ENCODE peak calls at places on chromosomes 7 and 10, in five cellular contexts. C is left ventricle myocardium superior, Y is AG10803, D is colonic mucosa, O is hepatic stellate cell. V is an unnamed sample.

GRCh38 chr7:125059861-125060456 is 130.3 kb upstream of the POT1 start:
- DNase-seq in C (no peak), Y (peak), D (no peak), O (no peak), V (no peak)

GRCh38 chr7:153588596-153588995 is 463.6 kb upstream of the DPP6 start:
- DNase-seq in C (no peak), Y (no peak), D (no peak), O (no peak), V (no peak)

GRCh38 chr7:92932450-92932849 is 96.1 kb upstream of the CDK6 start:
- DNase-seq in C (no peak), Y (no peak), D (no peak), O (no peak), V (no peak)

GRCh38 chr10:27838291-27838690 is 92.7 kb upstream of the MKX start:
- DNase-seq in C (no peak), Y (peak), D (no peak), O (no peak), V (no peak)

GRCh38 chr10:34655286-34656170 is 159.6 kb downstream of the PARD3 start:
- DNase-seq in C (no peak), Y (peak), D (peak), O (peak), V (peak)

GRCh38 chr7:28442540-28443420 is 30.5 kb downstream of the CREB5 start:
- DNase-seq in C (no peak), Y (no peak), D (no peak), O (no peak), V (no peak)

GRCh38 chr10:125768217-125768616 is 7.4 kb downstream of the MMP21 start:
- DNase-seq in C (no peak), Y (peak), D (no peak), O (peak), V (peak)

GRCh38 chr7:69295971-69296370 is 302.3 kb upstream of the AUTS2 start:
- DNase-seq in C (no peak), Y (no peak), D (no peak), O (no peak), V (no peak)

GRCh38 chr7:48154792-48155413 is 16.4 kb upstream of the ABCA13 start:
- DNase-seq in C (no peak), Y (peak), D (peak), O (peak), V (peak)

GRCh38 chr10:30238836-30239235 is 110.2 kb downstream of the MTPAP start:
- DNase-seq in C (no peak), Y (no peak), D (no peak), O (no peak), V (no peak)

GRCh38 chr7:123717689-123718088 is 31.1 kb downstream of the WASL start:
- DNase-seq in C (no peak), Y (no peak), D (no peak), O (no peak), V (no peak)

GRCh38 chr10:3648179-3648975 is 136.6 kb downstream of the KLF6 start:
- DNase-seq in C (no peak), Y (no peak), D (no peak), O (no peak), V (no peak)

GRCh38 chr10:70053212-70053895 is 708 bp downstream of the MACROH2A2 start:
- DNase-seq in C (peak), Y (peak), D (peak), O (peak), V (peak)

GRCh38 chr10:12050528-12050927 is 7.9 kb upstream of the UPF2 start:
- DNase-seq in C (no peak), Y (no peak), D (no peak), O (no peak), V (no peak)

GRCh38 chr10:79454259-79454658 is 8.8 kb upstream of the ZCCHC24 start:
- DNase-seq in C (peak), Y (peak), D (no peak), O (peak), V (no peak)

GRCh38 chr7:74502216-74502891 is 48.6 kb downstream of the GTF2IRD1 start:
- DNase-seq in C (peak), Y (peak), D (no peak), O (no peak), V (no peak)

GRCh38 chr7:27775772-27776171 is 35.8 kb downstream of the TAX1BP1 start:
- DNase-seq in C (no peak), Y (no peak), D (no peak), O (no peak), V (no peak)

GRCh38 chr7:93145324-93145723 is 2.9 kb downstream of the SAMD9L start:
- DNase-seq in C (no peak), Y (no peak), D (no peak), O (no peak), V (no peak)

GRCh38 chr10:12699258-12699700 is 302.2 kb downstream of the CCDC3 start:
- DNase-seq in C (no peak), Y (peak), D (peak), O (no peak), V (peak)

GRCh38 chr7:33129806-33130153 is 416 bp downstream of the BBS9 start:
- DNase-seq in C (no peak), Y (no peak), D (no peak), O (peak), V (peak)

GRCh38 chr7:14505906-14506305 is 396.6 kb downstream of the DGKB start:
- DNase-seq in C (no peak), Y (no peak), D (no peak), O (no peak), V (no peak)

GRCh38 chr10:88222878-88223277 is 359.5 kb downstream of the PTEN start:
- DNase-seq in C (no peak), Y (no peak), D (no peak), O (no peak), V (no peak)

GRCh38 chr7:92042056-92042737 is 92.1 kb downstream of the CYP51A1 start:
- DNase-seq in C (no peak), Y (no peak), D (peak), O (no peak), V (peak)

GRCh38 chr7:47180268-47180826 is 401.6 kb downstream of the TNS3 start:
- DNase-seq in C (no peak), Y (peak), D (peak), O (peak), V (peak)

GRCh38 chr10:48549236-48549635 is 55.6 kb downstream of the ARHGAP22 start:
- DNase-seq in C (no peak), Y (no peak), D (no peak), O (no peak), V (no peak)

GRCh38 chr7:50270531-50271018 is 33.9 kb upstream of the IKZF1 start:
- DNase-seq in C (no peak), Y (no peak), D (no peak), O (no peak), V (no peak)

GRCh38 chr7:138195207-138195606 is 118.9 kb downstream of the AKR1D1 start:
- DNase-seq in C (no peak), Y (no peak), D (no peak), O (no peak), V (peak)

GRCh38 chr7:25901658-25902057 is 250.3 kb upstream of the NFE2L3 start:
- DNase-seq in C (no peak), Y (no peak), D (no peak), O (no peak), V (no peak)

GRCh38 chr7:157828881-157829280 is 492.1 kb downstream of the DNAJB6 start:
- DNase-seq in C (no peak), Y (no peak), D (no peak), O (no peak), V (no peak)

GRCh38 chr7:7539152-7539551 is 3.5 kb upstream of the COL28A1 start:
- DNase-seq in C (no peak), Y (no peak), D (no peak), O (no peak), V (no peak)

V was measured in small intestine.